ENCODE peak calls at places on chromosomes 13 and 19, in eight cellular contexts. F is EH; E is NCI-H774; I is stimulated activated CD8-positive, alpha-beta memory T cell treated with anti-CD3 and anti-CD28 coated beads, Interleukin-12 subunit alpha, Interleukin-12 subunit beta, amount 100 ng/mL, for 1 hour; S is Karpas-422; Z is NCI-H446 treated with DMSO at 0.1 percent for 48 hours; J is A172; M is tibial artery. W is an unnamed sample.

GRCh38 chr13:113926301-113926761 is 47.5 kb downstream of the C13orf46 start:
- DNase-seq in F (peak), E (no peak), I (no peak), S (no peak), Z (no peak), J (no peak), M (peak), W (no peak)

GRCh38 chr19:45243144-45243732 is 2.0 kb downstream of the EXOC3L2 start:
- DNase-seq in F (no peak), E (no peak), I (no peak), S (no peak), Z (no peak), J (no peak), M (no peak), W (no peak)

GRCh38 chr19:709196-709964 is 645 bp downstream of the PALM start:
- DNase-seq in F (no peak), E (no peak), I (no peak), S (no peak), Z (no peak), J (no peak), M (no peak), W (no peak)

GRCh38 chr13:86464193-86464592 is 665.0 kb upstream of the SLITRK6 start:
- DNase-seq in F (no peak), E (no peak), I (no peak), S (no peak), Z (no peak), J (peak), M (no peak), W (no peak)

GRCh38 chr19:50333737-50334617 is 4.8 kb upstream of the KCNC3 start:
- DNase-seq in F (peak), E (peak), I (peak), S (peak), Z (no peak), J (no peak), M (no peak), W (no peak)

GRCh38 chr19:42424712-42425131 is 2.5 kb downstream of the LIPE start:
- DNase-seq in F (no peak), E (no peak), I (no peak), S (no peak), Z (no peak), J (no peak), M (no peak), W (no peak)

GRCh38 chr19:57305056-57305455 is 15.2 kb upstream of the ZNF543 start:
- DNase-seq in F (no peak), E (no peak), I (no peak), S (no peak), Z (no peak), J (no peak), M (no peak), W (no peak)

GRCh38 chr19:40609561-40610395 is 8.6 kb downstream of the LTBP4 start:
- DNase-seq in F (peak), E (peak), I (peak), S (peak), Z (peak), J (peak), M (peak), W (no peak)

GRCh38 chr19:14118165-14119051 is 846 bp upstream of the PRKACA start:
- DNase-seq in F (peak), E (peak), I (no peak), S (peak), Z (no peak), J (peak), M (peak), W (no peak)

GRCh38 chr19:35671818-35672217 is 5.5 kb downstream of the UPK1A start:
- DNase-seq in F (no peak), E (peak), I (no peak), S (peak), Z (no peak), J (peak), M (no peak), W (no peak)

GRCh38 chr13:69704311-69704710 is 403.3 kb upstream of the ATXN8OS start:
- DNase-seq in F (no peak), E (no peak), I (no peak), S (peak), Z (no peak), J (peak), M (no peak), W (no peak)

GRCh38 chr13:98752111-98752941 is at the start of gene SLC15A1:
- DNase-seq in F (no peak), E (peak), I (no peak), S (no peak), Z (no peak), J (no peak), M (no peak), W (no peak)

GRCh38 chr19:42255766-42256750 is 1.1 kb upstream of the ERF start:
- DNase-seq in F (peak), E (no peak), I (no peak), S (no peak), Z (no peak), J (peak), M (peak), W (no peak)

GRCh38 chr13:44686478-44687071 is 110.4 kb upstream of the TSC22D1 start:
- DNase-seq in F (no peak), E (no peak), I (no peak), S (peak), Z (no peak), J (no peak), M (no peak), W (no peak)

GRCh38 chr19:51547397-51548212 is 16.1 kb upstream of the SIGLEC6 start:
- DNase-seq in F (no peak), E (no peak), I (no peak), S (no peak), Z (no peak), J (no peak), M (no peak), W (no peak)

GRCh38 chr19:55590621-55591020 is 8.7 kb downstream of the FIZ1 start:
- DNase-seq in F (peak), E (no peak), I (no peak), S (peak), Z (no peak), J (peak), M (no peak), W (no peak)

GRCh38 chr19:54188224-54188871 is 1.0 kb downstream of the MBOAT7 start:
- DNase-seq in F (peak), E (no peak), I (peak), S (peak), Z (no peak), J (peak), M (no peak), W (no peak)

GRCh38 chr19:17001603-17002183 is 24.9 kb downstream of the CPAMD8 start:
- DNase-seq in F (no peak), E (no peak), I (peak), S (no peak), Z (no peak), J (no peak), M (no peak), W (no peak)

GRCh38 chr13:79775830-79776229 is 294.9 kb downstream of the NDFIP2 start:
- DNase-seq in F (peak), E (no peak), I (no peak), S (peak), Z (no peak), J (peak), M (no peak), W (no peak)

GRCh38 chr19:35272122-35272715 is 3.5 kb downstream of the USF2 start:
- DNase-seq in F (no peak), E (no peak), I (no peak), S (no peak), Z (no peak), J (no peak), M (no peak), W (no peak)

GRCh38 chr19:50276370-50277063 is 52.7 kb downstream of the KCNC3 start:
- DNase-seq in F (no peak), E (no peak), I (no peak), S (no peak), Z (no peak), J (no peak), M (no peak), W (no peak)

GRCh38 chr19:15181394-15181793 is 19.4 kb downstream of the NOTCH3 start:
- DNase-seq in F (no peak), E (peak), I (no peak), S (no peak), Z (no peak), J (no peak), M (no peak), W (no peak)

GRCh38 chr13:42735011-42735410 is 46.4 kb upstream of the FAM216B start:
- DNase-seq in F (no peak), E (no peak), I (no peak), S (no peak), Z (no peak), J (no peak), M (no peak), W (no peak)

GRCh38 chr13:110914293-110915056 is 394 bp downstream of the ANKRD10 start:
- DNase-seq in F (peak), E (peak), I (peak), S (peak), Z (no peak), J (no peak), M (peak), W (no peak)